ENCODE peak calls at places on chromosomes 2 and 18, in ten cellular contexts. E is pancreas, R is left ventricle myocardium inferior, K is neuronal stem cell, N is HCT116, J is OCI-LY7, Y is stomach, B is PC-9, O is dorsolateral prefrontal cortex, L is esophagus muscularis mucosa. Z is an unnamed sample.

GRCh38 chr2:38301969-38302702 is 74.9 kb downstream of the ATL2 start:
- DNase-seq in B (no peak), O (no peak), R (no peak), E (no peak), Y (no peak), N (no peak), J (no peak), L (no peak), K (no peak), Z (no peak)

GRCh38 chr2:27720004-27720551 is 51.4 kb upstream of the MRPL33 start:
- DNase-seq in L (no peak), N (peak; percentile 89), O (peak; percentile 37), R (no peak), Y (peak; percentile 51), B (peak; percentile 89), E (no peak), J (no peak), K (no peak), Z (peak; percentile 78)

GRCh38 chr18:47485221-47485797 is 233.8 kb upstream of the SKOR2 start:
- DNase-seq in L (no peak), E (no peak), N (no peak), K (no peak), R (peak; percentile 18), O (no peak), Y (no peak), B (no peak), J (no peak), Z (no peak)

GRCh38 chr2:74525717-74526648 is at the start of gene DQX1:
- DNase-seq in J (peak; percentile 63), E (no peak), L (no peak), K (no peak), O (no peak), B (peak; percentile 69), N (no peak), Y (no peak), R (no peak), Z (no peak)

GRCh38 chr2:136255648-136256461 is 137.9 kb upstream of the CXCR4 start:
- DNase-seq in J (peak; percentile 85), N (no peak), Y (no peak), K (no peak), B (no peak), L (peak; percentile 60), E (no peak), O (no peak), R (no peak), Z (no peak)

GRCh38 chr2:58866040-58866439 is 624.9 kb upstream of the FANCL start:
- DNase-seq in O (no peak), N (no peak), K (peak; percentile 51), B (no peak), Y (no peak), E (no peak), J (no peak), L (no peak), R (no peak), Z (no peak)

GRCh38 chr2:30239308-30240161 is 8.2 kb downstream of the LBH start:
- DNase-seq in E (peak; percentile 83), N (peak; percentile 55), J (peak; percentile 78), Y (peak; percentile 69), O (no peak), B (peak; percentile 52), K (peak; percentile 65), R (peak; percentile 76), L (no peak), Z (no peak)

GRCh38 chr2:5694016-5694690 is 2.0 kb downstream of the SOX11 start:
- DNase-seq in B (no peak), E (no peak), R (no peak), K (no peak), Y (no peak), N (no peak), J (peak; percentile 81), O (no peak), L (peak; percentile 4), Z (no peak)

GRCh38 chr2:37619957-37620295 is 51.5 kb downstream of the CDC42EP3 start:
- DNase-seq in N (no peak), L (no peak), O (no peak), J (no peak), R (no peak), E (no peak), Y (no peak), B (no peak), K (no peak), Z (no peak)

GRCh38 chr2:193824474-193824873 is 1629.7 kb upstream of the TMEFF2 start:
- DNase-seq in E (no peak), Y (no peak), R (no peak), J (no peak), K (no peak), O (no peak), N (peak; percentile 61), L (no peak), B (no peak), Z (no peak)

GRCh38 chr2:220320326-220320725 is 692.9 kb downstream of the SLC4A3 start:
- DNase-seq in B (no peak), E (no peak), O (no peak), Y (no peak), R (no peak), K (no peak), N (no peak), J (no peak), L (no peak), Z (no peak)

GRCh38 chr18:80147418-80148315 is 38.6 kb downstream of the ADNP2 start:
- DNase-seq in E (peak; percentile 79), B (no peak), L (peak; percentile 94), J (peak; percentile 2), K (peak; percentile 56), R (peak; percentile 77), Y (peak; percentile 83), N (no peak), O (peak; percentile 96), Z (peak; percentile 90)

GRCh38 chr18:13112982-13113381 is 105.6 kb upstream of the LDLRAD4 start:
- DNase-seq in E (peak; percentile 66), L (no peak), K (peak; percentile 63), N (peak; percentile 2), R (peak; percentile 82), J (no peak), B (no peak), Y (peak; percentile 55), O (peak; percentile 77), Z (no peak)

GRCh38 chr2:178241852-178242551 is 47.7 kb downstream of the OSBPL6 start:
- DNase-seq in K (no peak), L (no peak), N (peak; percentile 35), J (no peak), B (peak; percentile 48), O (peak; percentile 59), R (peak; percentile 25), Y (peak; percentile 37), E (no peak), Z (no peak)
- H3K27ac ChIP-seq in K (no peak overlapping the region), L (peak overlapping the region; percentile 43), N (no peak overlapping the region), J (no peak overlapping the region), B (no peak overlapping the region), O (peak overlapping the region; percentile 41), R (peak overlapping the region; percentile 43), Y (no peak overlapping the region), E (peak overlapping the region; percentile 20), Z (no peak overlapping the region)

GRCh38 chr2:43391159-43391876 is 164.9 kb upstream of the ZFP36L2 start:
- DNase-seq in N (no peak), L (no peak), K (no peak), O (no peak), E (no peak), B (no peak), Y (no peak), J (no peak), R (no peak), Z (no peak)
- H3K27ac ChIP-seq in N (no peak overlapping the region), L (peak overlapping the region; percentile 65), K (no peak overlapping the region), O (no peak overlapping the region), E (no peak overlapping the region), B (no peak overlapping the region), Y (peak overlapping the region; percentile 51), J (no peak overlapping the region), R (peak overlapping the region; percentile 67), Z (no peak overlapping the region)

GRCh38 chr2:119486196-119486827 is 38.0 kb downstream of the SCTR start:
- DNase-seq in Y (no peak), E (no peak), K (no peak), N (no peak), B (no peak), L (peak; percentile 80), O (no peak), R (no peak), J (no peak), Z (no peak)

GRCh38 chr2:119483896-119484718 is 40.2 kb downstream of the SCTR start:
- DNase-seq in E (no peak), J (no peak), B (no peak), K (no peak), R (no peak), Y (no peak), N (no peak), L (peak; percentile 64), O (peak; percentile 21), Z (no peak)

GRCh38 chr2:119483395-119483753 is 40.9 kb downstream of the SCTR start:
- DNase-seq in O (peak; percentile 21), E (no peak), R (no peak), J (no peak), Y (no peak), N (no peak), L (no peak), B (no peak), K (no peak), Z (no peak)

GRCh38 chr2:119485336-119486110 is 38.8 kb downstream of the SCTR start:
- DNase-seq in Y (peak; percentile 68), N (no peak), E (no peak), R (peak; percentile 79), J (no peak), O (no peak), B (no peak), K (no peak), L (peak; percentile 90), Z (no peak)

GRCh38 chr2:119484834-119485233 is 39.4 kb downstream of the SCTR start:
- DNase-seq in O (no peak), R (no peak), Y (no peak), J (no peak), B (no peak), N (no peak), L (peak; percentile 57), K (no peak), E (no peak), Z (no peak)
- H3K27ac ChIP-seq in O (no peak overlapping the region), R (peak overlapping the region; percentile 92), Y (no peak overlapping the region), J (no peak overlapping the region), B (no peak overlapping the region), N (no peak overlapping the region), L (no peak overlapping the region), K (no peak overlapping the region), E (peak overlapping the region; percentile 93), Z (no peak overlapping the region)

GRCh38 chr2:70304501-70304900 is 2.6 kb upstream of the FAM136A start:
- DNase-seq in Y (no peak), O (no peak), R (no peak), B (no peak), E (no peak), J (no peak), L (no peak), N (no peak), K (no peak), Z (no peak)

GRCh38 chr2:70303186-70303585 is 1.3 kb upstream of the FAM136A start:
- DNase-seq in L (no peak), J (no peak), K (no peak), Y (no peak), R (no peak), O (no peak), E (no peak), N (no peak), B (no peak), Z (no peak)

GRCh38 chr2:70300771-70301343 is 1.0 kb downstream of the FAM136A start:
- DNase-seq in E (no peak), O (no peak), L (no peak), Y (no peak), K (no peak), B (no peak), R (no peak), N (no peak), J (peak; percentile 10), Z (no peak)

GRCh38 chr2:70305531-70305930 is 3.7 kb upstream of the FAM136A start:
- DNase-seq in R (no peak), K (no peak), E (no peak), N (no peak), Y (no peak), B (peak; percentile 36), L (no peak), O (no peak), J (no peak), Z (no peak)

GRCh38 chr2:70301344-70302194 is at the start of gene FAM136A:
- DNase-seq in J (peak; percentile 90), N (peak; percentile 59), B (peak; percentile 58), L (peak; percentile 96), O (peak; percentile 80), E (peak; percentile 98), R (peak; percentile 86), Y (peak; percentile 90), K (peak; percentile 86), Z (peak; percentile 99)
- H3K27ac ChIP-seq in J (peak within 1 kb of the TSS; percentile 54), N (peak within 1 kb of the TSS; percentile 91), B (peak within 1 kb of the TSS; percentile 70), L (peak within 1 kb of the TSS; percentile 80), O (peak within 1 kb of the TSS; percentile 75), E (peak within 1 kb of the TSS; percentile 90), R (peak within 1 kb of the TSS; percentile 92), Y (peak within 1 kb of the TSS; percentile 88), K (peak within 1 kb of the TSS; percentile 64), Z (peak within 1 kb of the TSS; percentile 76)